ENCODE peak calls at places on chromosomes 12 and 14, in six cellular contexts. H, L, U, N, G and B are unnamed samples.

GRCh38 chr12:92978607-92979006 is 49.5 kb upstream of the EEA1 start:
- DNase-seq in N (no peak), U (no peak), G (no peak), L (no peak), H (no peak), B (no peak)

GRCh38 chr12:74889073-74889472 is 320.6 kb downstream of the KCNC2 start:
- DNase-seq in L (no peak), N (no peak), H (no peak), G (no peak), U (no peak), B (no peak)

GRCh38 chr14:52692248-52692962 is 3.0 kb downstream of the ERO1A start:
- DNase-seq in L (no peak), G (no peak), N (no peak), H (no peak), U (no peak), B (no peak)

GRCh38 chr14:38964630-38965029 is 138.4 kb downstream of the SEC23A start:
- DNase-seq in H (no peak), G (peak; percentile 33), N (no peak), U (no peak), L (no peak), B (no peak)

GRCh38 chr12:30989754-30990153 is 63.2 kb downstream of the TSPAN11 start:
- DNase-seq in N (no peak), L (peak; percentile 17), H (no peak), U (peak; percentile 36), G (peak; percentile 86), B (no peak)

GRCh38 chr12:89353823-89354629 is 1.7 kb upstream of the DUSP6 start:
- DNase-seq in G (peak; percentile 82), H (no peak), U (peak; percentile 66), N (peak; percentile 96), L (peak; percentile 92), B (peak; percentile 87)

GRCh38 chr14:32666310-32666709 is 272.4 kb upstream of the NPAS3 start:
- DNase-seq in L (no peak), G (no peak), H (no peak), N (no peak), U (no peak), B (no peak)

GRCh38 chr12:50542448-50542847 is 37.7 kb downstream of the DIP2B start:
- DNase-seq in U (no peak), G (peak; percentile 69), L (peak; percentile 32), H (no peak), N (no peak), B (no peak)

GRCh38 chr12:75704664-75705063 is 193.3 kb upstream of the KRR1 start:
- DNase-seq in N (no peak), G (peak; percentile 21), H (no peak), L (no peak), U (peak; percentile 9), B (no peak)

GRCh38 chr12:72272731-72273498 is 745 bp downstream of the TRHDE start:
- DNase-seq in H (no peak), U (peak; percentile 50), L (peak; percentile 56), G (no peak), N (peak; percentile 71), B (no peak)

GRCh38 chr14:59305231-59305630 is 116.8 kb downstream of the DAAM1 start:
- DNase-seq in U (no peak), H (no peak), G (no peak), L (no peak), N (no peak), B (no peak)

GRCh38 chr14:59325906-59326305 is 137.4 kb downstream of the DAAM1 start:
- DNase-seq in L (no peak), N (no peak), G (no peak), H (no peak), U (no peak), B (no peak)

GRCh38 chr12:111444706-111445310 is 39.1 kb downstream of the SH2B3 start:
- DNase-seq in L (no peak), U (no peak), G (peak; percentile 95), H (no peak), N (peak; percentile 78), B (peak; percentile 87)

GRCh38 chr12:92270501-92270900 is 124.9 kb upstream of the BTG1 start:
- DNase-seq in G (no peak), H (no peak), U (no peak), N (no peak), L (no peak), B (no peak)

GRCh38 chr14:65222434-65222833 is 120.1 kb upstream of the MAX start:
- DNase-seq in L (peak; percentile 52), H (no peak), N (peak; percentile 73), G (peak; percentile 58), U (peak; percentile 41), B (no peak)

GRCh38 chr12:107105410-107105703 is 12.0 kb upstream of the CRY1 start:
- DNase-seq in N (no peak), U (no peak), L (no peak), H (no peak), G (no peak), B (no peak)